ENCODE peak calls at places on chromosomes 12 and 14, in eight cellular contexts. N is AG10803, I is hepatic stellate cell, J is nucleus accumbens, E is A549, F is H9, M is amygdala, P is HCEC 1CT. D is an unnamed sample.
A peak's percentile ranks its signal among the peaks of the same experiment; 100 is the strongest.

GRCh38 chr12:94405378-94406116 is 54.1 kb downstream of the CEP83 start:
- DNase-seq in M (no peak), F (no peak), P (no peak), J (no peak), I (no peak), N (peak; percentile 3), E (no peak), D (no peak)

GRCh38 chr12:96365604-96366230 is 34.5 kb downstream of the CDK17 start:
- DNase-seq in I (no peak), F (no peak), M (no peak), P (no peak), E (no peak), J (no peak), N (peak; percentile 46), D (peak; percentile 59)

GRCh38 chr14:21108791-21109190 is 7.9 kb downstream of the TMEM253 start:
- DNase-seq in I (no peak), F (no peak), E (no peak), J (no peak), N (no peak), M (no peak), P (no peak), D (no peak)

GRCh38 chr12:113474635-113475436 is 3.2 kb upstream of the LHX5 start:
- DNase-seq in J (no peak), N (no peak), I (no peak), P (no peak), E (no peak), F (no peak), M (no peak), D (no peak)

GRCh38 chr14:105179191-105179590 is 1.9 kb downstream of the NUDT14 start:
- DNase-seq in P (no peak), I (no peak), J (no peak), M (no peak), N (no peak), E (no peak), F (no peak), D (no peak)

GRCh38 chr12:95118788-95119179 is 45.4 kb upstream of the NR2C1 start:
- DNase-seq in I (no peak), P (no peak), M (no peak), N (no peak), E (no peak), F (no peak), J (no peak), D (no peak)

GRCh38 chr12:68007466-68007865 is 18.2 kb downstream of the IFNG-AS1 start:
- DNase-seq in N (peak; percentile 76), E (no peak), P (peak; percentile 31), I (no peak), J (no peak), F (no peak), M (no peak), D (peak; percentile 36)

GRCh38 chr12:2251485-2252179 is 198.8 kb downstream of the CACNA1C start:
- DNase-seq in E (no peak), J (no peak), F (no peak), I (no peak), N (peak; percentile 66), P (no peak), M (no peak), D (no peak)

GRCh38 chr12:95304673-95305198 is 87.1 kb downstream of the VEZT start:
- DNase-seq in I (peak; percentile 15), N (peak; percentile 39), F (no peak), P (peak; percentile 70), M (no peak), E (no peak), J (no peak), D (peak; percentile 54)

GRCh38 chr12:75825686-75826085 is 205.9 kb downstream of the PHLDA1 start:
- DNase-seq in F (no peak), N (peak; percentile 91), E (no peak), J (no peak), M (no peak), P (peak; percentile 96), I (no peak), D (peak; percentile 79)

GRCh38 chr12:121765573-121765972 is 27.9 kb downstream of the RHOF start:
- DNase-seq in I (peak; percentile 63), N (peak; percentile 79), P (peak; percentile 89), E (no peak), F (peak; percentile 67), J (no peak), M (no peak), D (peak; percentile 61)

GRCh38 chr12:94640134-94640928 is 10.0 kb downstream of the TMCC3 start:
- DNase-seq in M (no peak), P (peak; percentile 93), N (peak; percentile 30), F (no peak), E (no peak), I (no peak), J (no peak), D (peak; percentile 93)

GRCh38 chr12:56684745-56685369 is 3.2 kb downstream of the PTGES3 start:
- DNase-seq in E (no peak), M (no peak), I (no peak), N (no peak), F (peak; percentile 23), P (no peak), J (no peak), D (no peak)

GRCh38 chr12:80551897-80552296 is 107.9 kb downstream of the PTPRQ start:
- DNase-seq in I (peak; percentile 44), N (peak; percentile 95), M (no peak), F (no peak), P (peak; percentile 97), E (peak; percentile 4), J (no peak), D (peak; percentile 92)